ENCODE peak calls at places on chromosomes 4 and X, in six cellular contexts. One of them, this sample, is unnamed.

GRCh38 chr4:185518494-185518893 is 16.8 kb downstream of the PDLIM3 start:
- DNase-seq in body of pancreas: no peak
- DNase-seq in fibroblast of lung: no peak
- DNase-seq in Caco-2: no peak
- DNase-seq in IMR-90: no peak
- DNase-seq in right lobe of liver: no peak
- DNase-seq in this sample: no peak

GRCh38 chr4:4672397-4672796 is 130.5 kb upstream of the STX18 start:
- DNase-seq in body of pancreas: no peak
- DNase-seq in fibroblast of lung: no peak
- DNase-seq in Caco-2: no peak
- DNase-seq in IMR-90: no peak
- DNase-seq in right lobe of liver: no peak
- DNase-seq in this sample: no peak

GRCh38 chr4:8316911-8317351 is 47.4 kb downstream of the HTRA3 start:
- DNase-seq in body of pancreas: peak; percentile 5
- DNase-seq in fibroblast of lung: no peak
- DNase-seq in Caco-2: no peak
- DNase-seq in IMR-90: no peak
- DNase-seq in right lobe of liver: no peak
- DNase-seq in this sample: peak; percentile 46

GRCh38 chr4:74370912-74371311 is 6.0 kb downstream of the EREG start:
- DNase-seq in body of pancreas: no peak
- DNase-seq in fibroblast of lung: peak; percentile 82
- DNase-seq in Caco-2: peak; percentile 69
- DNase-seq in IMR-90: peak; percentile 64
- DNase-seq in right lobe of liver: no peak
- DNase-seq in this sample: no peak

GRCh38 chr4:24930136-24930535 is 17.3 kb upstream of the CCDC149 start:
- DNase-seq in body of pancreas: no peak
- DNase-seq in fibroblast of lung: peak; percentile 23
- DNase-seq in Caco-2: no peak
- DNase-seq in IMR-90: no peak
- DNase-seq in right lobe of liver: no peak
- DNase-seq in this sample: no peak

GRCh38 chrX:100410083-100410590 is at the start of gene PCDH19:
- DNase-seq in body of pancreas: peak; percentile 33
- DNase-seq in fibroblast of lung: peak; percentile 52
- DNase-seq in Caco-2: peak; percentile 54
- DNase-seq in IMR-90: peak; percentile 17
- DNase-seq in right lobe of liver: peak; percentile 58
- DNase-seq in this sample: peak; percentile 66

GRCh38 chrX:12988797-12989196 is 13.9 kb downstream of the TMSB4X start:
- DNase-seq in body of pancreas: peak; percentile 56
- DNase-seq in fibroblast of lung: peak; percentile 62
- DNase-seq in Caco-2: peak; percentile 70
- DNase-seq in IMR-90: peak; percentile 74
- DNase-seq in right lobe of liver: no peak
- DNase-seq in this sample: no peak

GRCh38 chrX:153884136-153885076 is 1.6 kb downstream of the L1CAM start:
- DNase-seq in body of pancreas: no peak
- DNase-seq in fibroblast of lung: no peak
- DNase-seq in Caco-2: no peak
- DNase-seq in IMR-90: no peak
- DNase-seq in right lobe of liver: no peak
- DNase-seq in this sample: no peak

GRCh38 chr4:176339936-176340761 is 20.4 kb downstream of the SPCS3 start:
- DNase-seq in body of pancreas: no peak
- DNase-seq in fibroblast of lung: no peak
- DNase-seq in Caco-2: no peak
- DNase-seq in IMR-90: no peak
- DNase-seq in right lobe of liver: no peak
- DNase-seq in this sample: no peak

GRCh38 chr4:101357751-101358150 is 10.4 kb upstream of the PPP3CA start:
- DNase-seq in body of pancreas: no peak
- DNase-seq in fibroblast of lung: no peak
- DNase-seq in Caco-2: no peak
- DNase-seq in IMR-90: peak; percentile 28
- DNase-seq in right lobe of liver: no peak
- DNase-seq in this sample: no peak

GRCh38 chr4:43456383-43456782 is 563.9 kb downstream of the GRXCR1 start:
- DNase-seq in body of pancreas: no peak
- DNase-seq in fibroblast of lung: peak; percentile 66
- DNase-seq in Caco-2: no peak
- DNase-seq in IMR-90: peak; percentile 81
- DNase-seq in right lobe of liver: no peak
- DNase-seq in this sample: no peak

GRCh38 chr4:10728016-10728415 is 43.4 kb upstream of the CLNK start:
- DNase-seq in body of pancreas: no peak
- DNase-seq in fibroblast of lung: no peak
- DNase-seq in Caco-2: no peak
- DNase-seq in IMR-90: no peak
- DNase-seq in right lobe of liver: no peak
- DNase-seq in this sample: no peak

GRCh38 chr4:110532901-110533589 is 57.1 kb downstream of the ENPEP start:
- DNase-seq in body of pancreas: no peak
- DNase-seq in fibroblast of lung: no peak
- DNase-seq in Caco-2: no peak
- DNase-seq in IMR-90: no peak
- DNase-seq in right lobe of liver: no peak
- DNase-seq in this sample: no peak

GRCh38 chr4:147901886-147902285 is 170.0 kb downstream of the ARHGAP10 start:
- DNase-seq in body of pancreas: no peak
- DNase-seq in fibroblast of lung: no peak
- DNase-seq in Caco-2: no peak
- DNase-seq in IMR-90: peak; percentile 52
- DNase-seq in right lobe of liver: no peak
- DNase-seq in this sample: no peak

GRCh38 chr4:186234367-186234766 is 7.1 kb downstream of the KLKB1 start:
- DNase-seq in body of pancreas: no peak
- DNase-seq in fibroblast of lung: no peak
- DNase-seq in Caco-2: no peak
- DNase-seq in IMR-90: no peak
- DNase-seq in right lobe of liver: no peak
- DNase-seq in this sample: no peak

GRCh38 chrX:71282514-71283408 is 674 bp upstream of the NONO start:
- DNase-seq in body of pancreas: no peak
- DNase-seq in fibroblast of lung: no peak
- DNase-seq in Caco-2: no peak
- DNase-seq in IMR-90: peak; percentile 45
- DNase-seq in right lobe of liver: no peak
- DNase-seq in this sample: no peak

GRCh38 chr4:55553442-55553841 is 6.7 kb upstream of the CLOCK start:
- DNase-seq in body of pancreas: no peak
- DNase-seq in fibroblast of lung: peak; percentile 49
- DNase-seq in Caco-2: no peak
- DNase-seq in IMR-90: no peak
- DNase-seq in right lobe of liver: no peak
- DNase-seq in this sample: no peak

GRCh38 chr4:92447265-92447905 is 143.6 kb downstream of the GRID2 start:
- DNase-seq in body of pancreas: no peak
- DNase-seq in fibroblast of lung: peak; percentile 8
- DNase-seq in Caco-2: no peak
- DNase-seq in IMR-90: no peak
- DNase-seq in right lobe of liver: no peak
- DNase-seq in this sample: no peak

GRCh38 chr4:99029852-99030251 is 34.3 kb downstream of the METAP1 start:
- DNase-seq in body of pancreas: no peak
- DNase-seq in fibroblast of lung: no peak
- DNase-seq in Caco-2: no peak
- DNase-seq in IMR-90: peak; percentile 5
- DNase-seq in right lobe of liver: no peak
- DNase-seq in this sample: no peak
- H3K4me1 ChIP-seq in body of pancreas: peaks cover 19% of the 10 kb centered on the region
- H3K4me1 ChIP-seq in fibroblast of lung: no peaks in the 10 kb centered on the region
- H3K4me1 ChIP-seq in Caco-2: peaks cover 44% of the 10 kb centered on the region
- H3K4me1 ChIP-seq in IMR-90: peaks cover 6% of the 10 kb centered on the region
- H3K4me1 ChIP-seq in right lobe of liver: no peaks in the 10 kb centered on the region
- H3K4me1 ChIP-seq in this sample: peaks cover 9% of the 10 kb centered on the region

GRCh38 chr4:184404047-184404446 is 70.3 kb downstream of the IRF2 start:
- DNase-seq in body of pancreas: no peak
- DNase-seq in fibroblast of lung: no peak
- DNase-seq in Caco-2: no peak
- DNase-seq in IMR-90: no peak
- DNase-seq in right lobe of liver: no peak
- DNase-seq in this sample: no peak
- H3K4me1 ChIP-seq in body of pancreas: no peaks in the 10 kb centered on the region
- H3K4me1 ChIP-seq in fibroblast of lung: peaks cover 16% of the 10 kb centered on the region
- H3K4me1 ChIP-seq in Caco-2: no peaks in the 10 kb centered on the region
- H3K4me1 ChIP-seq in IMR-90: peaks cover 21% of the 10 kb centered on the region
- H3K4me1 ChIP-seq in right lobe of liver: no peaks in the 10 kb centered on the region
- H3K4me1 ChIP-seq in this sample: peaks cover 32% of the 10 kb centered on the region

DNA sequence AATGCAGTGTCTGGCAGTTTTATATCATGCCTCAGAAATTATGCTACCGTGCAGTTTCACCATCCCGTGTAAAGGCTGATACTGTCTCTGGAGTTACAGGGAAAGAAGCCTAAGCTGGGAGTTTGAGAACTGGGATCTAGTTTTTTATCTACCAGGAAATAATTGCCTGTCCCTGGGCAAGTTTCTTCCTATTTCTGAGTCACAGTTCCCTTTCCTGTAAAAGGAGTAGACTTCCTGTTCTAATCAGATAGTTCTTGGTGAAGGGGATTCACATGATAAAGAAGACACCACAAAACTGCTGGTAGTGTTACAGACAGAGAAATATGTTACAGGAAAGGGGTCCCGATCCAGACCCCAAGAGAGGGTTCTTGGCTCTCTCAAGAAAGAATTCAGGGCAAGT is 17.1 kb downstream of the HERC3 start:
- DNase-seq in body of pancreas: no peak
- DNase-seq in fibroblast of lung: no peak
- DNase-seq in Caco-2: no peak
- DNase-seq in IMR-90: no peak
- DNase-seq in right lobe of liver: no peak
- DNase-seq in this sample: no peak
- H3K4me1 ChIP-seq in body of pancreas: peaks cover 43% of the 10 kb centered on the region
- H3K4me1 ChIP-seq in fibroblast of lung: peaks cover 26% of the 10 kb centered on the region
- H3K4me1 ChIP-seq in Caco-2: peaks cover 3% of the 10 kb centered on the region
- H3K4me1 ChIP-seq in IMR-90: peaks cover 16% of the 10 kb centered on the region
- H3K4me1 ChIP-seq in right lobe of liver: no peaks in the 10 kb centered on the region
- H3K4me1 ChIP-seq in this sample: peaks cover 37% of the 10 kb centered on the region

DNA sequence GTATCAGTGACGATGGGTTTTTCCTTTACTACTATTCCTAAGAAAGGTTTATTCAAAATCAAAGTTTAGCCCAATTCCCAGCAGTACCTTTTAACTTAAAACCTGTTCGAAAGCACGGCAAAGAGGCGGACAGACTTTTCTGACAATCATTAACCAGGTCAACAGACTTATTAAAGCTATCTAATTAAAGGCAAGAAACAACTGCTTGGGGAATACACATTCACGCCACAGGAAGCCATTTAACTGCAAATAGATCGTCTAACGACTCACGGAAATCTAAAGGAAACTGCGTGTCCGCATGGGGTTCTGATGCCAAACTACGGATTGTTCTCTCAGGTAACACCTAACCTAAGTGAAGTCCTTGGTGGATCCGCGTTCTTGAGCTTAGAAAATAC is 660 bp upstream of the USP53 start:
- DNase-seq in body of pancreas: no peak
- DNase-seq in fibroblast of lung: no peak
- DNase-seq in Caco-2: no peak
- DNase-seq in IMR-90: no peak
- DNase-seq in right lobe of liver: no peak
- DNase-seq in this sample: no peak
- H3K4me1 ChIP-seq in body of pancreas: peaks cover 23% of the 10 kb centered on the region
- H3K4me1 ChIP-seq in fibroblast of lung: peaks cover 21% of the 10 kb centered on the region
- H3K4me1 ChIP-seq in Caco-2: peaks cover 8% of the 10 kb centered on the region
- H3K4me1 ChIP-seq in IMR-90: peaks cover 3% of the 10 kb centered on the region
- H3K4me1 ChIP-seq in right lobe of liver: no peaks in the 10 kb centered on the region
- H3K4me1 ChIP-seq in this sample: peaks cover 16% of the 10 kb centered on the region

GRCh38 chr4:124423160-124423559 is 289.4 kb downstream of the ANKRD50 start:
- DNase-seq in body of pancreas: no peak
- DNase-seq in fibroblast of lung: peak; percentile 14
- DNase-seq in Caco-2: no peak
- DNase-seq in IMR-90: peak; percentile 65
- DNase-seq in right lobe of liver: no peak
- DNase-seq in this sample: no peak

GRCh38 chr4:124427095-124427767 is 285.3 kb downstream of the ANKRD50 start:
- DNase-seq in body of pancreas: no peak
- DNase-seq in fibroblast of lung: no peak
- DNase-seq in Caco-2: no peak
- DNase-seq in IMR-90: no peak
- DNase-seq in right lobe of liver: peak; percentile 37
- DNase-seq in this sample: no peak

GRCh38 chr4:124429746-124430250 is 282.7 kb downstream of the ANKRD50 start:
- DNase-seq in body of pancreas: no peak
- DNase-seq in fibroblast of lung: no peak
- DNase-seq in Caco-2: no peak
- DNase-seq in IMR-90: no peak
- DNase-seq in right lobe of liver: no peak
- DNase-seq in this sample: no peak

GRCh38 chr4:124428648-124429047 is 283.9 kb downstream of the ANKRD50 start:
- DNase-seq in body of pancreas: no peak
- DNase-seq in fibroblast of lung: no peak
- DNase-seq in Caco-2: no peak
- DNase-seq in IMR-90: no peak
- DNase-seq in right lobe of liver: no peak
- DNase-seq in this sample: no peak

GRCh38 chr4:124426279-124426678 is 286.3 kb downstream of the ANKRD50 start:
- DNase-seq in body of pancreas: no peak
- DNase-seq in fibroblast of lung: no peak
- DNase-seq in Caco-2: no peak
- DNase-seq in IMR-90: no peak
- DNase-seq in right lobe of liver: no peak
- DNase-seq in this sample: no peak
- H3K4me1 ChIP-seq in body of pancreas: no peaks in the 10 kb centered on the region
- H3K4me1 ChIP-seq in fibroblast of lung: no peaks in the 10 kb centered on the region
- H3K4me1 ChIP-seq in Caco-2: no peaks in the 10 kb centered on the region
- H3K4me1 ChIP-seq in IMR-90: peaks cover 6% of the 10 kb centered on the region
- H3K4me1 ChIP-seq in right lobe of liver: no peaks in the 10 kb centered on the region
- H3K4me1 ChIP-seq in this sample: peaks cover 9% of the 10 kb centered on the region

DNA sequence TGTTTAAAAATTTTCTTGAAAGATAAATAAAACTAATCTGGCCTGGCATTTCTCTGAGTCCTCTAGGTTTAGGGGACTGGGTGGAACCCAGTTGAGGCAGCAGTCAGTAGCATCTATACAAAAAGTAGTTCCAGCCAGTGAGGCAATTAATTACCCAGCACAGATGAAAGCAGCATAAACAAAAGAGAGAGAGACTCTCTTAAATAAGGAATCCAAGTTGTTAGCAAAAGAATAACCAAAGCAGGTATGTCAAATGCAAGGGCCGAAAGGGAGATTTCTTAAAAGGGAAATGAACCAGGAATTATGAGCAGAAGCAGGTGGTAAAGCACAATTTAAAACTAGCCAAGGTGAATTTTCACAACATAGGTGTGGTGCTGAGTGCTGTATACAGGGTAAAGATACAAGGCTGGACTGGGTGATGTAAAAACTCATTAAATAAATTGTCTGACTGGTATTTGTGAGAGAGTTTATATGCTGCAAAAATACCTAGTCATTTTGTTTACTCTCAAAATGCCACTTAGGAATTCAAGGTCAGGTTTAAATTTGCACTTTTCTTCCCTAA is 94.6 kb upstream of the GALNT7 start:
- DNase-seq in body of pancreas: no peak
- DNase-seq in fibroblast of lung: no peak
- DNase-seq in Caco-2: no peak
- DNase-seq in IMR-90: no peak
- DNase-seq in right lobe of liver: no peak
- DNase-seq in this sample: no peak
- H3K4me1 ChIP-seq in body of pancreas: peaks cover 27% of the 10 kb centered on the region
- H3K4me1 ChIP-seq in fibroblast of lung: no peaks in the 10 kb centered on the region
- H3K4me1 ChIP-seq in Caco-2: no peaks in the 10 kb centered on the region
- H3K4me1 ChIP-seq in IMR-90: peaks cover 2% of the 10 kb centered on the region
- H3K4me1 ChIP-seq in right lobe of liver: no peaks in the 10 kb centered on the region
- H3K4me1 ChIP-seq in this sample: no peaks in the 10 kb centered on the region

This sample was measured in upper lobe of right lung.